ENCODE peak calls at places on chromosome X, in seven cellular contexts. X is tibial artery, A is epithelial cell of esophagus, O is HCT116, F is aorta, H is neuronal stem cell, C is mesendoderm. I is an unnamed sample.

GRCh38 chrX:135434258-135435138 is 12.8 kb downstream of the SMIM10L2A start:
- DNase-seq in A (no peak), H (no peak), C (no peak), O (no peak), F (peak), X (no peak), I (no peak)

GRCh38 chrX:38220024-38220935 is at the start of gene SRPX:
- DNase-seq in H (peak), A (peak), O (peak), X (peak), F (peak), C (peak), I (peak)

GRCh38 chrX:152896450-152896849 is 1.4 kb upstream of the ZNF185 start:
- DNase-seq in A (peak), F (no peak), C (no peak), X (no peak), H (no peak), O (peak), I (no peak)

GRCh38 chrX:81957318-81957717 is 755.4 kb downstream of the SH3BGRL start:
- DNase-seq in F (no peak), O (no peak), X (no peak), C (no peak), H (no peak), A (no peak), I (peak)

GRCh38 chrX:1388651-1389050 is 3.3 kb downstream of the SLC25A6 start:
- DNase-seq in O (no peak), H (no peak), F (peak), X (no peak), A (no peak), C (no peak), I (no peak)

GRCh38 chrX:110168585-110168984 is 149.3 kb downstream of the AMMECR1 start:
- DNase-seq in X (no peak), A (peak), H (no peak), O (no peak), C (no peak), F (no peak), I (peak)

GRCh38 chrX:49978191-49978590 is 55.8 kb downstream of the CLCN5 start:
- DNase-seq in A (peak), H (no peak), O (no peak), F (no peak), X (no peak), C (no peak), I (no peak)

GRCh38 chrX:150364347-150365050 is 1.4 kb downstream of the MAMLD1 start:
- DNase-seq in C (peak), A (peak), F (peak), O (no peak), X (no peak), H (no peak), I (no peak)

GRCh38 chrX:17689971-17690409 is 47.3 kb upstream of the SCML1 start:
- DNase-seq in C (peak), X (peak), F (no peak), H (peak), A (peak), O (peak), I (peak)

GRCh38 chrX:116276191-116276700 is 105.7 kb downstream of the AGTR2 start:
- DNase-seq in F (no peak), A (no peak), H (no peak), C (no peak), O (no peak), X (no peak), I (peak)

GRCh38 chrX:14528629-14529287 is 578 bp upstream of the GLRA2 start:
- DNase-seq in F (peak), O (peak), A (peak), H (peak), C (peak), X (peak), I (peak)

GRCh38 chrX:31420711-31421151 is 348.9 kb upstream of the FTHL17 start:
- DNase-seq in O (no peak), X (no peak), F (no peak), H (no peak), C (peak), A (peak), I (peak)

GRCh38 chrX:153732406-153732805 is 7.8 kb downstream of the ABCD1 start:
- DNase-seq in X (no peak), O (no peak), A (peak), C (no peak), H (no peak), F (no peak), I (no peak)

GRCh38 chrX:9396930-9397329 is 67.9 kb upstream of the TBL1X start:
- DNase-seq in H (peak), A (no peak), F (no peak), X (no peak), O (no peak), C (no peak), I (peak)

GRCh38 chrX:22486326-22486725 is 213.6 kb downstream of the CBLL2 start:
- DNase-seq in C (no peak), X (no peak), O (no peak), F (no peak), A (no peak), H (no peak), I (peak)

GRCh38 chrX:48745222-48745621 is 16.3 kb upstream of the GLOD5 start:
- DNase-seq in O (no peak), A (no peak), X (no peak), F (no peak), H (no peak), C (no peak), I (no peak)

GRCh38 chrX:14027031-14027430 is 2.7 kb downstream of the GEMIN8 start:
- DNase-seq in X (no peak), H (no peak), C (no peak), A (peak), F (peak), O (no peak), I (peak)

GRCh38 chrX:63673896-63674295 is 111.1 kb downstream of the ARHGEF9 start:
- DNase-seq in X (no peak), A (peak), C (no peak), O (no peak), H (no peak), F (no peak), I (no peak)

GRCh38 chrX:108167211-108167872 is 75.8 kb downstream of the ATG4A start:
- DNase-seq in A (peak), F (no peak), O (peak), C (no peak), H (no peak), X (no peak), I (peak)

GRCh38 chrX:10039821-10040793 is 72.9 kb downstream of the CLDN34 start:
- DNase-seq in F (no peak), A (peak), C (no peak), H (no peak), X (no peak), O (no peak), I (no peak)

GRCh38 chrX:19576742-19577141 is 61.4 kb upstream of the MAP3K15 start:
- DNase-seq in X (no peak), F (no peak), C (no peak), A (no peak), O (no peak), H (no peak), I (no peak)

GRCh38 chrX:149499766-149500165 is 5.3 kb downstream of the IDS start:
- DNase-seq in A (no peak), H (no peak), X (no peak), O (no peak), F (no peak), C (no peak), I (no peak)

GRCh38 chrX:106611682-106612402 is at the start of gene RADX:
- DNase-seq in C (peak), X (peak), H (peak), O (peak), F (peak), A (peak), I (peak)

GRCh38 chrX:42189601-42190000 is 266.2 kb upstream of the CASK start:
- DNase-seq in C (no peak), O (no peak), H (no peak), F (no peak), A (no peak), X (no peak), I (peak)

GRCh38 chrX:11449613-11450012 is 156.4 kb downstream of the AMELX start:
- DNase-seq in A (peak), H (no peak), F (no peak), O (no peak), C (no peak), X (no peak), I (no peak)

GRCh38 chrX:136055651-136056221 is 70.5 kb downstream of the SLC9A6 start:
- DNase-seq in X (peak), A (peak), F (no peak), O (no peak), C (no peak), H (no peak), I (peak)

GRCh38 chrX:134533352-134533751 is 73.4 kb downstream of the HPRT1 start:
- DNase-seq in F (no peak), X (no peak), A (no peak), C (no peak), O (no peak), H (no peak), I (no peak)

GRCh38 chrX:108312938-108313337 is 125.3 kb downstream of the COL4A6 start:
- DNase-seq in F (no peak), X (no peak), H (no peak), A (peak), C (peak), O (peak), I (peak)

GRCh38 chrX:107396235-107396634 is 53.2 kb upstream of the FRMPD3 start:
- DNase-seq in X (no peak), F (no peak), H (no peak), O (no peak), C (no peak), A (no peak), I (no peak)

GRCh38 chrX:51292421-51292820 is 40.2 kb upstream of the NUDT10 start:
- DNase-seq in F (no peak), H (no peak), C (no peak), O (no peak), A (no peak), X (no peak), I (no peak)

GRCh38 chrX:8988456-8988855 is 45.5 kb downstream of the FAM9B start:
- DNase-seq in F (peak), A (peak), X (peak), C (no peak), O (no peak), H (no peak), I (peak)

GRCh38 chrX:15598031-15598430 is 2.7 kb downstream of the ACE2 start:
- DNase-seq in A (no peak), X (no peak), F (no peak), O (no peak), C (peak), H (no peak), I (no peak)

GRCh38 chrX:1213971-1214370 is 1.5 kb upstream of the CRLF2 start:
- DNase-seq in O (no peak), A (no peak), X (no peak), H (no peak), F (no peak), C (no peak), I (no peak)

GRCh38 chrX:135629342-135629741 is 84.1 kb upstream of the CT45A1 start:
- DNase-seq in H (no peak), C (no peak), X (no peak), F (no peak), O (no peak), A (no peak), I (no peak)

GRCh38 chrX:72554448-72555140 is 18.0 kb downstream of the HDAC8 start:
- DNase-seq in X (no peak), A (peak), F (peak), C (peak), O (peak), H (peak), I (peak)

GRCh38 chrX:96407043-96407442 is 277.6 kb upstream of the DIAPH2 start:
- DNase-seq in A (peak), O (no peak), H (no peak), X (peak), C (peak), F (peak), I (peak)

GRCh38 chrX:109839694-109840358 is 106.8 kb upstream of the ACSL4 start:
- DNase-seq in C (peak), H (no peak), A (peak), X (no peak), O (peak), F (peak), I (peak)

GRCh38 chrX:74133156-74133796 is 170.7 kb upstream of the ZCCHC13 start:
- DNase-seq in A (peak), F (no peak), C (peak), O (peak), X (no peak), H (peak), I (peak)

GRCh38 chrX:18931972-18932371 is 51.9 kb downstream of the PHKA2 start:
- DNase-seq in O (no peak), H (peak), A (peak), X (no peak), F (no peak), C (peak), I (peak)

GRCh38 chrX:11188664-11189063 is 77.5 kb downstream of the HCCS start:
- DNase-seq in F (no peak), A (peak), X (no peak), O (no peak), C (no peak), H (no peak), I (peak)

GRCh38 chrX:40003071-40003981 is 94.4 kb downstream of the BCOR start:
- DNase-seq in X (no peak), O (no peak), H (no peak), F (no peak), C (peak), A (no peak), I (no peak)
- H3K4me3 ChIP-seq in X (no peak), O (no peak), H (no peak), F (no peak), C (no peak), A (no peak), I (no peak)

GRCh38 chrX:70720721-70721120 is 187.8 kb downstream of the TEX11 start:
- DNase-seq in A (peak), C (no peak), O (no peak), X (no peak), F (no peak), H (no peak), I (peak)
- H3K4me3 ChIP-seq in A (no peak), C (no peak), O (no peak), X (no peak), F (no peak), H (no peak), I (no peak)

DNA sequence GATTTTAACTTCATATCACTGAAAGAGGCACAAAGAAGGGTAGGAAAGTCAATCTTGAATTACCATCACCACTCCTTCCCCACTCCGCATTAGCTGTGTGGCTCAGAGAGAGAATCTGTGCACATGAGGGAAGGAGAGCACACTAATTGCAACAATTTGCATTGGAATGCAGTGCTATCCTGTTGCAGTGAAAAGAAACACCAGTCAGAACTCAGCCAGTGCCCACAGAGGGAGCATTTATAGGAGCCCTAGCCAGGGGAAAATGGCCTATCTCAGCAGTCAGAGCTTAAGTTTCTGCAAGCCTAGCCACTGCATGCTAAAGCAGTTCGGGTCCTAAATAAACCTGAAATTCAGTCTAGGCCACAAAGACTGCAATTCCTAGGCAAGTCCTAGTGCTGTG is 159.4 kb upstream of the AR start:
- DNase-seq in X (no peak), H (no peak), F (no peak), C (peak), A (no peak), O (no peak), I (no peak)
- H3K4me3 ChIP-seq in X (no peak), H (no peak), F (no peak), C (no peak), A (no peak), O (no peak), I (no peak)

GRCh38 chrX:71052721-71053120 is 15.4 kb downstream of the SNX12 start:
- DNase-seq in A (no peak), F (no peak), O (no peak), H (no peak), C (no peak), X (no peak), I (peak)
- H3K4me3 ChIP-seq in A (no peak), F (no peak), O (no peak), H (no peak), C (peak), X (no peak), I (peak)

DNA sequence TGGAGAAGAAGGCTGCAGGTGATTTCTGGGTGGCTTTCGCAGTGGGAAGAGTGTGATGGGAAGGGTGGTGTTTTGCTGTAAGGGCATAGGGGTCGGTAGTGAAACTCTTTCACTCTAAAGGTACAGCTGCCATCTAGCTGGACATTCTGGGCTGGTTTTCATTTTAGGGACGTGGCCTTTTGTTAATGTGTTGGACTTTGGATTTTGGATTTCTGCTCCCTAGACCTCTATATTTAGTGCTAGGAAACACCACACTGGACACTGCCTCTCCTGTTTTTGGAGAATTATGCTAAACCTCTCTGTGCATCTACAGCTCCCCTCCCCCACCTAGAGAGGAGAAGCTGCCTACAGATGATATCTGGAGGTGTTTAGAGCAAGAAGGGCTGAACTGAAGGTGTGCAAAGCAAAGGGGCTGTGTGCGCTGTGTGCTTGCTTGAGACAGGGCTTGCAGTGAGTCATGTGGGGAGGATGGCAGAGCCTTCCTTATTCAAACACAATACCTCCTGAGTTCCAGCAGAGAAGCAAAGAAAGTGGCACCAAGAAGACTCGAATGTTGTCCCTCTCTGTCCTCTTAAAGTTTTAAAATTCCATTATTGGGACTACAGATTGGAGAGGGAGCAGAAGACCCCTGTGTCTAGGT is 47.9 kb downstream of the STARD8 start:
- DNase-seq in O (no peak), C (no peak), H (no peak), A (no peak), X (no peak), F (no peak), I (no peak)
- H3K4me3 ChIP-seq in O (no peak), C (no peak), H (no peak), A (no peak), X (no peak), F (no peak), I (no peak)

DNA sequence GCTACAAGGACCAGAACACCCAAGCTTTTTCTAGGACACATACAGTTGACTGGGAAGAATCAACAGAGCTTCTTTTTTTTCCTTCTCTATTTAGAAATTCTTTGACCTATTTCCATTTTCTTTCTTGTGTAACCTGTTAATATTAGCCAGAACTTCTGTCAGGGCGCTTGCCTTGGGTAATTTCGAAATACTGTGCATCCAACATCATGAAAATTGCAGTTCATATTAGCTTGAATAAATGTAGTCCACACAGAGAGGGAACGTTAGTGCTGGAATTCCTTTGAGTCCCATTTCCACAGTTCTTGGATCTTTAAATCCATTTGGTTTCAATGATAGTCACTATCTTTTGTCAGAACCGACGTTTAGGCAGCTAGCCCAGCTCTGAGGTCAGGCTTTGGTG is 141.8 kb downstream of the MXRA5 start:
- DNase-seq in X (no peak), O (no peak), F (no peak), H (no peak), C (no peak), A (no peak), I (peak)
- H3K4me3 ChIP-seq in X (no peak), O (no peak), F (no peak), H (no peak), C (no peak), A (no peak), I (no peak)

GRCh38 chrX:40145001-40145631 is 47.4 kb upstream of the BCOR start:
- DNase-seq in X (no peak), H (no peak), F (no peak), A (peak), C (peak), O (no peak), I (no peak)
- H3K4me3 ChIP-seq in X (peak), H (peak), F (no peak), A (peak), C (no peak), O (peak), I (peak)

I was measured in choroid plexus epithelial cell.